ENCODE peak calls at places on chromosomes 7 and 10, in five cellular contexts. V is amygdala; T is activated CD4-positive, alpha-beta T cell treated with anti-CD3 and anti-CD28 coated beads, Interleukin-2, amount 50 U/mL, for 1 hour; U is CD8-positive, alpha-beta T cell; L is non-pigmented ciliary epithelial cell. A is an unnamed sample.
A peak's percentile ranks its signal among the peaks of the same experiment; 100 is the strongest.

GRCh38 chr10:90885176-90885575 is 13.4 kb downstream of the RPP30 start:
- DNase-seq in T (no peak), L (no peak), V (no peak), U (no peak), A (no peak)

GRCh38 chr7:157208758-157209413 is 70.2 kb downstream of the UBE3C start:
- DNase-seq in L (no peak), T (no peak), V (no peak), U (no peak), A (no peak)

GRCh38 chr7:99459087-99459486 is 6.9 kb downstream of the ATP5MF start:
- DNase-seq in L (no peak), T (no peak), V (no peak), U (peak; percentile 23), A (no peak)

GRCh38 chr10:49184642-49185111 is 3.5 kb downstream of the TMEM273 start:
- DNase-seq in L (no peak), U (no peak), T (no peak), V (no peak), A (no peak)

GRCh38 chr7:139853576-139854511 is 24.8 kb downstream of the TBXAS1 start:
- DNase-seq in L (peak; percentile 55), U (no peak), V (no peak), T (no peak), A (no peak)

GRCh38 chr10:106511917-106512316 is 652.6 kb downstream of the SORCS1 start:
- DNase-seq in U (no peak), T (no peak), L (no peak), V (no peak), A (no peak)

GRCh38 chr7:152121432-152121831 is 96.0 kb downstream of the GALNT11 start:
- DNase-seq in V (no peak), T (no peak), L (no peak), U (no peak), A (no peak)

GRCh38 chr7:24908757-24909156 is 71.2 kb downstream of the OSBPL3 start:
- DNase-seq in L (no peak), V (no peak), T (no peak), U (no peak), A (no peak)

GRCh38 chr10:22992075-22992474 is 64.2 kb downstream of the ARMC3 start:
- DNase-seq in L (no peak), U (peak; percentile 16), V (no peak), T (no peak), A (no peak)

GRCh38 chr7:135879238-135879637 is 97.9 kb downstream of the MTPN start:
- DNase-seq in V (no peak), L (peak; percentile 58), U (no peak), T (no peak), A (no peak)

GRCh38 chr7:158834799-158835784 is 5.8 kb upstream of the ESYT2 start:
- DNase-seq in L (no peak), U (no peak), T (no peak), V (no peak), A (no peak)

GRCh38 chr10:70880077-70880534 is 8.3 kb downstream of the PCBD1 start:
- DNase-seq in L (peak; percentile 54), T (peak; percentile 68), U (peak; percentile 75), V (peak; percentile 23), A (peak; percentile 63)

GRCh38 chr10:100327007-100327700 is 2.9 kb downstream of the PKD2L1 start:
- DNase-seq in V (no peak), L (no peak), U (no peak), T (no peak), A (no peak)

GRCh38 chr7:34160261-34160752 is 255.0 kb downstream of the BMPER start:
- DNase-seq in L (peak; percentile 54), U (no peak), T (no peak), V (no peak), A (no peak)

GRCh38 chr10:113132651-113133088 is 182.6 kb downstream of the TCF7L2 start:
- DNase-seq in T (no peak), L (no peak), U (no peak), V (no peak), A (no peak)

GRCh38 chr10:69335063-69335587 is 56.8 kb downstream of the HK1 start:
- DNase-seq in T (no peak), L (no peak), U (peak; percentile 36), V (peak; percentile 23), A (no peak)

GRCh38 chr7:154928136-154929005 is 74.6 kb downstream of the PAXIP1 start:
- DNase-seq in L (peak; percentile 70), V (no peak), U (peak; percentile 34), T (peak; percentile 26), A (no peak)

GRCh38 chr10:113099431-113100298 is 149.6 kb downstream of the TCF7L2 start:
- DNase-seq in U (no peak), V (no peak), T (no peak), L (no peak), A (no peak)

GRCh38 chr7:157772486-157773130 is 435.8 kb downstream of the DNAJB6 start:
- DNase-seq in L (no peak), V (no peak), U (no peak), T (no peak), A (no peak)

A was measured in T follicular helper cell.